ENCODE peak calls at places on chromosomes 6 and 20, in seven cellular contexts. N is GM12878, H is HCT116, E is H1, T is K562, G is HepG2, D is SK-N-SH. O is an unnamed sample.

GRCh38 chr20:483791-484644 is 21.7 kb upstream of the TBC1D20 start:
- DNase-seq in N (no peak), H (no peak), E (no peak), T (no peak), G (no peak), D (no peak), O (no peak)

GRCh38 chr6:98747960-98748359 is 86.4 kb upstream of the POU3F2 start:
- DNase-seq in N (no peak), H (no peak), E (no peak), T (no peak), G (no peak), D (no peak), O (no peak)

GRCh38 chr6:85008311-85009015 is 244.1 kb upstream of the TBX18 start:
- DNase-seq in N (no peak), H (no peak), E (no peak), T (no peak), G (no peak), D (no peak), O (no peak)

GRCh38 chr6:33018904-33019303 is 9.5 kb upstream of the HLA-DOA start:
- DNase-seq in N (peak), H (no peak), E (no peak), T (no peak), G (no peak), D (no peak), O (peak)

GRCh38 chr6:135182993-135183531 is 2.0 kb downstream of the MYB start:
- DNase-seq in N (no peak), H (no peak), E (no peak), T (peak), G (no peak), D (no peak), O (no peak)

GRCh38 chr6:80690611-80691090 is 584.2 kb downstream of the BCKDHB start:
- DNase-seq in N (no peak), H (no peak), E (no peak), T (no peak), G (no peak), D (no peak), O (no peak)

GRCh38 chr20:7144464-7144863 is 377.0 kb downstream of the BMP2 start:
- DNase-seq in N (no peak), H (no peak), E (no peak), T (no peak), G (no peak), D (no peak), O (no peak)

GRCh38 chr20:62406635-62407176 is 379 bp downstream of the CABLES2 start:
- DNase-seq in N (no peak), H (no peak), E (no peak), T (peak), G (peak), D (no peak), O (no peak)

GRCh38 chr6:127900935-127901334 is at the start of gene THEMIS:
- DNase-seq in N (no peak), H (no peak), E (no peak), T (no peak), G (no peak), D (no peak), O (no peak)

GRCh38 chr20:23289249-23289648 is 61.3 kb upstream of the NXT1 start:
- DNase-seq in N (no peak), H (no peak), E (no peak), T (no peak), G (no peak), D (no peak), O (no peak)

GRCh38 chr20:62566266-62566665 is 76.0 kb upstream of the SLCO4A1 start:
- DNase-seq in N (no peak), H (no peak), E (no peak), T (no peak), G (no peak), D (no peak), O (no peak)

GRCh38 chr6:46715106-46715505 is 20.1 kb downstream of the PLA2G7 start:
- DNase-seq in N (no peak), H (no peak), E (no peak), T (no peak), G (no peak), D (no peak), O (no peak)

GRCh38 chr20:63939061-63939935 is 16.9 kb downstream of the UCKL1 start:
- DNase-seq in N (no peak), H (no peak), E (no peak), T (no peak), G (no peak), D (no peak), O (no peak)

GRCh38 chr6:151257984-151258445 is 18.2 kb downstream of the AKAP12 start:
- DNase-seq in N (no peak), H (no peak), E (no peak), T (no peak), G (no peak), D (no peak), O (no peak)

GRCh38 chr6:132764370-132764769 is 6.7 kb upstream of the VNN2 start:
- DNase-seq in N (no peak), H (no peak), E (no peak), T (no peak), G (no peak), D (no peak), O (no peak)

GRCh38 chr6:131754088-131754487 is 43.3 kb upstream of the CTAGE9 start:
- DNase-seq in N (no peak), H (no peak), E (no peak), T (no peak), G (no peak), D (no peak), O (no peak)

GRCh38 chr20:58781138-58781537 is 69.6 kb downstream of the GNAS-AS1 start:
- DNase-seq in N (no peak), H (no peak), E (no peak), T (no peak), G (no peak), D (no peak), O (no peak)

GRCh38 chr6:33091957-33092356 is 16.2 kb downstream of the HLA-DPB1 start:
- DNase-seq in N (no peak), H (peak), E (no peak), T (peak), G (peak), D (peak), O (peak)

GRCh38 chr20:50744143-50744792 is 12.9 kb downstream of the PARD6B start:
- DNase-seq in N (no peak), H (peak), E (no peak), T (peak), G (peak), D (peak), O (peak)

GRCh38 chr6:26493258-26493657 is 6.8 kb upstream of the BTN1A1 start:
- DNase-seq in N (no peak), H (no peak), E (no peak), T (peak), G (peak), D (no peak), O (peak)

DNA sequence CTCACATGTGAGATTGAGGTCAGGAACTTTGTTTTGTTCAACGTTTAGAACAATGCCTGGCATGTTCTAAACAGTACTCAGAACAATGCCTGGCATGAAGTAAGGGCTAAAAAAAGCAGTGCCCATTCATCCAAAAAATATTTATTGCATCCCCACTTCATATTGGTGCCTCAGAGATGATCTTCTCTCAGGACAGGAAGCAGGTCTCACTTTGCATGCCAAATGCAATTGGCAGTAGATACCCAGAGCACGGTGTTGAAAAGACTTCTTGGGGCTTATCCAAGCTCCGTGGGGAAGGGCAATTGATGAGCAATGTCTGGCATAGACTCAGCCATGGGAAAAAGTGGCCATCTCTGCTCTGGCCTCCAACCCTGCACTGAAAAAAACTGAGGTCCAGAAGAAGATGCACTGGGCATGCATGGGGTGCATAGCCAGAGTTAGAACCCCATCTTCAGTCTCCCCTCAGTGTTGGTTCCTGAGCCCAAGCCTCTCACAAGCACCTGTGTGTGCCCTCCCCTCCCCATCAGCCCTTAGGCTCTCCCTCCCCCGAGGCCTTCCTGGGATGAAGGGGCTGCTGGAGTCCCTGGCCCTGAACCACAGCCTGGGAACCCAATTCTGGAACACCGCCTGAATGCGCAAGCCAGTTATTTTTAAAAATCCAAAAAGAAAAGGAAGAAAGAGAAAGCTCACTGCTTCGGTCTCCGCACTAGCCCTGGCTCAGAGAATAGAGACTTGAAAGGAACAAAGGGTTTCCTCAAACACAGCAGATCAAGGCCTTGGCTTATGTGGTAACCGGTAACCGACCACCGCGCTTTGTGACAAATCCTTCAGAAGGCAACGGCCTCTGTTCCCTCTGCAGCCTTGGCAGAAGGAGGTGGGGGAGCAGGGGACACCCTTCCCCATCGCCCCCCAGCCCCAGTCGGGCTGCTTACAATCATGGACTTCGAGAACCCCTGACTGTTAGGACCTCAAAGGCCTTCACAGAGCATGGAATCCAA is 78.5 kb upstream of the SIRPA start:
- DNase-seq in N (no peak), H (no peak), E (no peak), T (no peak), G (no peak), D (no peak), O (no peak)
- TF ChIP-seq JUND in N (no peak), H (no peak), E (no peak), T (no peak), G (no peak), D (peak), O (no peak)

GRCh38 chr6:21325201-21325856 is 268.2 kb upstream of the SOX4 start:
- DNase-seq in N (no peak), H (no peak), E (no peak), T (no peak), G (no peak), D (no peak), O (peak)
- TF ChIP-seq JUND in N (no peak), H (no peak), E (no peak), T (no peak), G (no peak), D (no peak), O (no peak)

DNA sequence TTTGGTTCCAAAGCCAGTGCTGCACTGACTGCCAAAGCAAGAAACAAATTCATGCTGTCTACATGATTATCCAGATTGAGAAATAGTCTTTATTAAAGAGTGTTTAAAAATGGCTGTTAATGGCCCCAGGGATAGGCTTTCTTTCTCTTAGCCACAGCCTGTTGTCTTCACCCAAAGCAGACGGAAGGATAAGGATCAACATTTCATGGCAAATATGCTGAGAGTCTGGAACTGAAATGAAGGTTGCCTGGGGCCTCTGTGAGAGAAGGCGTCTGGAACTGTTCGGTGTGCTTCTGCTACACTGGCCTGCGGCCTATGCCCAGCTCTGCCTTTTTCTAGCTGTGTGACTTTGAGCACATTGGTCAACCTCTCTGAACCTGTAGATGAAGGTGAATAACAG is 373.0 kb upstream of the ZFP64 start:
- DNase-seq in N (no peak), H (no peak), E (no peak), T (no peak), G (no peak), D (peak), O (peak)
- TF ChIP-seq JUND in N (no peak), H (no peak), E (no peak), T (no peak), G (no peak), D (no peak), O (no peak)

DNA sequence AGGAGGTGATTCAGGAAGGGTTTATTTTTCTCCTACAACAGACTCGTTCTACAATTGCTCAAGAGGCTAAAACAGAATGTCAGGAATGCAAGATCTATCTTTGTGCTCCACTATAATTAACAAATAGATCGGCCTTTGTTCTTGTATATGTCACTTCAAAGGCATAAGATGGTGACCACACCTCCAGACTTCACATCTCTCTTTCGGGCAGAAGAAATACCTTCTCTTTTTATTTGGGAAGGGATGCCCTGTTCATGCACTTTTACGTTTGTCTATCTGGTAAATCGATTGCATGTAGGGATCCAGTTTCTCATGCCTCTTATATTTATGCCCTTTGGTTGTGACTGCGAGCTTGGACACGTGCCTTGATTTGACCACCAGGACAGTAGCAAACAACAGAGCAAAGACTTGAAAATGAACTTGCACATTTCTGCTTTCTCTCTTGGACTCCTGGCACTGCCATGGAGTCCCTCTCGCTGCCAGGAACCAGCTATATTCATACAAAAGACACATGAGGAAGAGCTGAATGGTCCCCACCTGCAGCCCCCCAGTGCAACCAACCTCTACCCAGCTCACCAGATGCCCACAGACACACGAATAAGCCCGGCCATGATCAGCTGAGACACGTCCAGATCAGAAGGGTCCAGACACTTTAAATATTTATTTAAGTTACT is 219.8 kb upstream of the STXBP5 start:
- DNase-seq in N (no peak), H (no peak), E (no peak), T (no peak), G (peak), D (no peak), O (no peak)
- TF ChIP-seq JUND in N (no peak), H (no peak), E (no peak), T (no peak), G (no peak), D (no peak), O (no peak)

DNA sequence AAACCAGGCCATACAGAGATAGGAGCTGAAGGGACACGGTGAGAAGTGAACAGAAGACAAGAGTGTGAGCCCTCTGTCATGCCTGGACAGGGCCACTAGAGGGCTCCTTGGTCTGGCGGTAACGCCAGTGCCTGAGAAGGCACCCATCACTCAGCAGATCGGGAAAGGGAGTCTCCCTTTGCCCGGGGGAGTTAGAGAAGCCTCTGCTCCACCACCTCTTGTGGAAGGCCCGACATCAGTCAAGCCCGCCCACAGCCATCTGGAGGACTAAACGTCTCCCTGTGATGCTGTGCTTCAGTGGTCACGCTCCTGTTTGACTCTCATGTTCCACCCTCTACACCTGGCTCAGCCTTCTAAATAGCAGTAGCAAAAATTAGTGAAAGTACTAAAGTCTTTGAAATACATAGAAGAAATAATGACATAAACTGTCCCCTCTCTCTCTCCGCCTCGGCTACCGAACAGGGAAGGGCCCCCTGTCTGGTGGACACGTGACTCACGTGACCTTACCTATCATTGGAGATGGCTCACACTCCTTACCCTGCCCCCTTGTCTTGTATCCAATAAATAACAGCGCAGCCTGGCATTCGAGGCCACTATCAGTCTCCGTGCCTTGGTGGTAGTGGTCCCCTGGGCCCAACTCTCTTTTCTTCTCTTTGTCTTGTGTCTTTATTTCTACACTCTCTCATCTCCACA is 66.7 kb downstream of the RPP21 start:
- DNase-seq in N (no peak), H (peak), E (peak), T (peak), G (peak), D (no peak), O (peak)
- TF ChIP-seq JUND in N (no peak), H (no peak), E (no peak), T (no peak), G (no peak), D (no peak), O (no peak)

GRCh38 chr6:35804996-35805736 is at the start of gene LHFPL5:
- DNase-seq in N (no peak), H (no peak), E (peak), T (peak), G (peak), D (peak), O (peak)
- TF ChIP-seq JUND in N (no peak), H (no peak), E (no peak), T (no peak), G (peak), D (no peak), O (no peak)

O was measured in T47D.